ENCODE peak calls at places on chromosomes 12 and 14, in four cellular contexts. One of them, this sample, is unnamed.

GRCh38 chr12:22334696-22335290 is at the start of gene ST8SIA1:
- DNase-seq in H1: no peak
- DNase-seq in mesendoderm: no peak
- DNase-seq in IMR-90: no peak
- DNase-seq in this sample: peak

GRCh38 chr14:56752428-56752827 is 57.9 kb downstream of the OTX2 start:
- DNase-seq in H1: no peak
- DNase-seq in mesendoderm: no peak
- DNase-seq in IMR-90: no peak
- DNase-seq in this sample: no peak

GRCh38 chr12:81078469-81079196 is 754 bp downstream of the ACSS3 start:
- DNase-seq in H1: no peak
- DNase-seq in mesendoderm: peak
- DNase-seq in IMR-90: peak
- DNase-seq in this sample: no peak

GRCh38 chr12:67758119-67758873 is 109.8 kb downstream of the DYRK2 start:
- DNase-seq in H1: no peak
- DNase-seq in mesendoderm: no peak
- DNase-seq in IMR-90: no peak
- DNase-seq in this sample: no peak

GRCh38 chr12:113246478-113247122 is 25.3 kb downstream of the TPCN1 start:
- DNase-seq in H1: no peak
- DNase-seq in mesendoderm: peak
- DNase-seq in IMR-90: peak
- DNase-seq in this sample: peak

GRCh38 chr12:4273651-4274395 is at the start of gene CCND2:
- DNase-seq in H1: peak
- DNase-seq in mesendoderm: peak
- DNase-seq in IMR-90: peak
- DNase-seq in this sample: peak

GRCh38 chr14:64891839-64892375 is 12.2 kb upstream of the SPTB start:
- DNase-seq in H1: no peak
- DNase-seq in mesendoderm: peak
- DNase-seq in IMR-90: peak
- DNase-seq in this sample: no peak

GRCh38 chr14:63205850-63206249 is 1.6 kb downstream of the RHOJ start:
- DNase-seq in H1: no peak
- DNase-seq in mesendoderm: no peak
- DNase-seq in IMR-90: peak
- DNase-seq in this sample: no peak

GRCh38 chr12:108653922-108654321 is 20.2 kb upstream of the SELPLG start:
- DNase-seq in H1: no peak
- DNase-seq in mesendoderm: no peak
- DNase-seq in IMR-90: no peak
- DNase-seq in this sample: no peak

GRCh38 chr14:97978336-97978735 is 1181.2 kb downstream of the VRK1 start:
- DNase-seq in H1: peak
- DNase-seq in mesendoderm: peak
- DNase-seq in IMR-90: no peak
- DNase-seq in this sample: peak

GRCh38 chr14:34387974-34388533 is 74.0 kb downstream of the SPTSSA start:
- DNase-seq in H1: no peak
- DNase-seq in mesendoderm: no peak
- DNase-seq in IMR-90: no peak
- DNase-seq in this sample: no peak

GRCh38 chr14:68316078-68316868 is 476.6 kb downstream of the ZFP36L1 start:
- DNase-seq in H1: no peak
- DNase-seq in mesendoderm: no peak
- DNase-seq in IMR-90: no peak
- DNase-seq in this sample: no peak

GRCh38 chr12:94286580-94287244 is 138.3 kb downstream of the PLXNC1 start:
- DNase-seq in H1: no peak
- DNase-seq in mesendoderm: no peak
- DNase-seq in IMR-90: no peak
- DNase-seq in this sample: no peak

GRCh38 chr14:94971750-94972149 is 185.6 kb downstream of the DICER1 start:
- DNase-seq in H1: no peak
- DNase-seq in mesendoderm: no peak
- DNase-seq in IMR-90: no peak
- DNase-seq in this sample: no peak

GRCh38 chr14:54424479-54424901 is 16.7 kb downstream of the CNIH1 start:
- DNase-seq in H1: no peak
- DNase-seq in mesendoderm: no peak
- DNase-seq in IMR-90: no peak
- DNase-seq in this sample: no peak

GRCh38 chr12:92593734-92594402 is 108.9 kb upstream of the PLEKHG7 start:
- DNase-seq in H1: no peak
- DNase-seq in mesendoderm: peak
- DNase-seq in IMR-90: peak
- DNase-seq in this sample: no peak

GRCh38 chr12:64098709-64099354 is 123.3 kb downstream of the KICS2 start:
- DNase-seq in H1: no peak
- DNase-seq in mesendoderm: no peak
- DNase-seq in IMR-90: peak
- DNase-seq in this sample: no peak

GRCh38 chr12:91003737-91004136 is 1.0 kb downstream of the EPYC start:
- DNase-seq in H1: no peak
- DNase-seq in mesendoderm: no peak
- DNase-seq in IMR-90: no peak
- DNase-seq in this sample: no peak

GRCh38 chr12:50006754-50007442 is 18.4 kb downstream of the RACGAP1 start:
- DNase-seq in H1: no peak
- DNase-seq in mesendoderm: no peak
- DNase-seq in IMR-90: peak
- DNase-seq in this sample: no peak

GRCh38 chr12:8038659-8039114 is 6.2 kb downstream of the FOXJ2 start:
- DNase-seq in H1: no peak
- DNase-seq in mesendoderm: peak
- DNase-seq in IMR-90: peak
- DNase-seq in this sample: peak
- H4K8ac ChIP-seq in H1: no peak
- H4K8ac ChIP-seq in mesendoderm: no peak
- H4K8ac ChIP-seq in IMR-90: peak
- H4K8ac ChIP-seq in this sample: no peak

GRCh38 chr14:103613517-103613916 is 15.5 kb upstream of the KLC1 start:
- DNase-seq in H1: no peak
- DNase-seq in mesendoderm: no peak
- DNase-seq in IMR-90: no peak
- DNase-seq in this sample: no peak
- H3K56ac ChIP-seq in H1: no peak
- H3K56ac ChIP-seq in mesendoderm: no peak
- H3K56ac ChIP-seq in IMR-90: no peak
- H3K56ac ChIP-seq in this sample: no peak

DNA sequence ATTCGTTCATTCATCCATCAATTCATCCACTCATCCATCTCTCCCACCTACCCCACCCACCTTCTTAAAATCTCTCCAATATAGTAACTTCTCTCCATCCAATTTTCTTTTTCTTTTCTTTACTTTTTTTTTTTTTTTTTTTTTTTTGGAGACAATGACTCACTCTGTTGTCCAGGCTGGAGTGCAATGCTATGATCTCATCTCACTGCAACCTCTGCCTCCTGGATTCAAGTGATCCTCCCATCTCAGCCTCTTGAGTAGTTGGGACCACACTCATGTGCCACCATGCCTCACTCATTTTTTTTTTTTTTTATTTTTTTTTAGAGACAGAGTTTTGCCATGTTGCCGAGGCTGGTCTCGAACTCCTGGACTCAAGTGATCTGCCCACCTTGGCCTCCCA is 118.4 kb downstream of the SUDS3 start:
- DNase-seq in H1: no peak
- DNase-seq in mesendoderm: no peak
- DNase-seq in IMR-90: no peak
- DNase-seq in this sample: no peak
- H4K8ac ChIP-seq in H1: no peak
- H4K8ac ChIP-seq in mesendoderm: no peak
- H4K8ac ChIP-seq in IMR-90: no peak
- H4K8ac ChIP-seq in this sample: no peak

DNA sequence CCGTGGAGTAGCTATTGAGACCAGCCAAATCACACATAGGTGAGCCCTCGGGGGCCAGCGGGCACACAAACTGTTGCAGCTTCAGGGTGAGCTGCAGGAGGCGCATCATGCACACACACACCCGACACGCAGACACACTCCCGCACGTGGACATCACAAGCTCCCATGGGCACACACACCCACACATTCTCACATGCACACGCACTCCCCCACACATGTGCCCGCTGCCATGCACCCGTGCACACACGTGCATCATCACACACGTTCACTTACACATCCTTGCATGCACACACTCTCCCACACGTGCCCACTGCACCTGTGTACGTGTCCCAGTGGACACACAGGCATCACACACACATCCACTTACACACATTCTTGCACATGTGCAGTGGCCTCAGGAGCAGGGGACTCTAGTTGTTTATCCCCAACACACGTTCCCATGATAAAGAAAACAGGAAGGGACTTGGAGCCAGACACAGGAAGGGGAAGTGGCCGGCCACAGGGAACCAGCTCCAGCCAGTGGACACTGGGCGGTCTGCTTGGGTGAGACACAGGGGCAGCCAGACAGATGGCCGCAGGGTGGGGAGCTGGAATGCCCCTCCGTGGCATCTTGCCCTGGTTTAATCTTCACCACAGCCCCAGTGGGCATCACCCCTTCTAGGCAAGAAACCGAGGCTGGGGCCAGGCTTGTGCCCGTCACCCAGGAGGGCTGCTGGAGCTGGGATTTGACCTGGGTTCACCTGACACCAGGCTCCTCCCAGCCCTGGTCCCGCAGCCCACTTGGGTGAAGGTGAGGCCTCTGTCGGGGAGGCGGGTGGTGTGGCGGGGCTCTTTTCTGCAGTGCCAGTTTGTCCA is 49.7 kb downstream of the CYP46A1 start:
- DNase-seq in H1: no peak
- DNase-seq in mesendoderm: no peak
- DNase-seq in IMR-90: no peak
- DNase-seq in this sample: peak
- H3K56ac ChIP-seq in H1: no peak
- H3K56ac ChIP-seq in mesendoderm: no peak
- H3K56ac ChIP-seq in IMR-90: no peak
- H3K56ac ChIP-seq in this sample: no peak

DNA sequence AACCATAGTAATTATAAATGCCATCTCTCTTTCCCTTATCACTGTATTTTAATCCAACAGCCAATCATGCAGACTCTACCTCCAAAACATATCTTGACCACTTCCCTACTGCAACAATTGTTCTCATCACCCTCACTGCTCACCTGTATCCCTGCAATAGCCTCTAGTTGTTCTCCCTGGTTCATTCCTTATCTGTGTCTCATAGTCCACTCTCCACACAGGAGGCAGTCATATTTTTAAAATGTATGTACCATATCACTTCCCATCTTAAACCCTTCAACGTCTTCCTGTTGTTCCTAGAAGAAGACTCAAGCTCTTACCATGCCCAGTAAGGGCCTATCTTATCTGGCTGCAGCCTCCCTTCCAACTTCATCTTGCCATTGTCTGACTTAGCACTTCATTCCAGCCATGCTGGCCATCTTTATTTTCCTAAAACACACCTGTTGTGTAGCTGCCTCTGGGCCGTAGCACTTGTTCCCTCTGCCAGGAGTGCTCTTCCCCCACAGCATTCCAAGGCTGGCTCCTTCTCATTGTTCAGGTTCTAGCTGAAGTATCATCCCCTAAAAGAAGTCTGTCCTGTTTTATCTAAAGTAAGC is 27.8 kb upstream of the BHLHE41 start:
- DNase-seq in H1: no peak
- DNase-seq in mesendoderm: no peak
- DNase-seq in IMR-90: no peak
- DNase-seq in this sample: no peak
- H4K8ac ChIP-seq in H1: no peak
- H4K8ac ChIP-seq in mesendoderm: no peak
- H4K8ac ChIP-seq in IMR-90: peak
- H4K8ac ChIP-seq in this sample: no peak

DNA sequence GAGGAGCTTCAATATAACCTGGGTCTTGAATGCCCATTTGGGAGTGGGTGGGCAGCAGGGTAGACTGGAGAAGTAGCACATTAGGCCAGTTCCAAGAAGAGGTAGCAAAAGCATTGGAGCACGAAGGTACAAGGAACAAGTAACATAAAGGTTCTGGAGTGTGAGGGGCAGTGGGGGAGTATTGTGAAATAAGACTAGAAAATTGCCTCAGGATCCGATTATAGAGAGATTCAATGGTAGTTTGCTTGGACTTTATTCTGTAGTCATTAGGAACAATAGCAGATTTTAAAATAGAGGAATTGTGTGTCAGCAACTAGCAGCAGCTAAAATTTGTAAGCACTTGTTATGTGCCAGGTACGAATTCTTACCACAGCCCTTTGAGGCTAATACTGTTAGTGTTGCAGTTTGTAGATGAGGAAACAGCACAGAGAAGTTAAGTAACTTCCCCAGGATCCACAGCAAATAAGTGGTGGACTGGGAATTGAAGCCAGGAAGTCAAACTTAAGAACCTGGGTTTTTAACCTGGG is 61.8 kb downstream of the PPFIBP1 start:
- DNase-seq in H1: no peak
- DNase-seq in mesendoderm: no peak
- DNase-seq in IMR-90: no peak
- DNase-seq in this sample: no peak
- H3K56ac ChIP-seq in H1: no peak
- H3K56ac ChIP-seq in mesendoderm: no peak
- H3K56ac ChIP-seq in IMR-90: no peak
- H3K56ac ChIP-seq in this sample: no peak

DNA sequence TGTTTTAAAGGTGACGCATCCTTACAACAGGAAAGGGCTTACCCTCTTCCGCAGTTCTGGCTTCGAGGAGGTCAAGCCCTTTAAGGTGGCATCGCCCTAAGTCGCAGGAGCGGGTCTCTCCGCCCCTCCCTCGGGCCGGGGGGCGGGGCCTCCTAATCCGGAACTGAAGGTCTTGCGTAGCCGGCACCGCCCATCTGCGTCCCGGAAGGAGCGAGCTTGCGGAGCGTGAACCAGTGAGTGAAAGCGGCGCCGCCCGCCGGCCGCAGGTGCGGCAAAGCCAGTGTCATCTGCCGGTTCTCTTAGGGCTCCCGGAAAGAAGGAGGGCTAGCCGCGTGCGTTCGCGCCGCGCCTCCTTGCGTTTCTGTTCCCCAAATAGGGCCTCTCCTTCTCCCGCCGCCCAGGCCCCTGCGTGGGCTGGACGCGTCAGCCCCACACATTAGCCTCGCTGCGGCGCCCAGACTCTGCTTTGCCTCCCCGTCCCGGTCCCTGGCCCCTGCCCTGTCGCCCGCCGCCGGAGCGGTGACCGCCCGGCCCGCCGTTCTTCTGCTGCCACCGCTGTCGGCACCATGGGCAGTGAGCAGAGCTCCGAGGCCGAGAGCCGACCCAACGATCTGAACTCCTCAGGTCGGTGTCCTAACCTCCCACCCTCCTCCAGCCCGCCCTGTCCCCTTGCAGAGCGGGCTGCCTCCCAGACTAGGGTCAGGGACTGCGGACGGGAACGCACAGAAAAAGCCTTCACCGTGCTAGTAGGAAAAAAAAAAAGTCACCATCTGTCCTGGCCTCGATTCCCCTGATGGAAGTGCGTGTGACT is at the start of gene BORCS5:
- DNase-seq in H1: peak
- DNase-seq in mesendoderm: peak
- DNase-seq in IMR-90: peak
- DNase-seq in this sample: peak
- H4K8ac ChIP-seq in H1: peak
- H4K8ac ChIP-seq in mesendoderm: no peak
- H4K8ac ChIP-seq in IMR-90: peak
- H4K8ac ChIP-seq in this sample: no peak